ENCODE peak calls at places on chromosomes 12 and 14, in nine cellular contexts. One of them, this sample, is unnamed.
A peak's percentile ranks its signal among the peaks of the same experiment; 100 is the strongest.

GRCh38 chr14:23154876-23155587 is 28.4 kb downstream of the SLC7A8 start:
- DNase-seq in choroid plexus epithelial cell: peak; percentile 84
- DNase-seq in HCT116: no peak
- DNase-seq in lower leg skin: peak; percentile 90
- DNase-seq in transverse colon: peak; percentile 61
- DNase-seq in retinal pigment epithelial cell: peak; percentile 91
- DNase-seq in IMR-90: peak; percentile 89
- DNase-seq in RWPE1: peak; percentile 76
- DNase-seq in heart left ventricle: peak; percentile 77
- DNase-seq in this sample: no peak

GRCh38 chr14:92645841-92646478 is 102.5 kb downstream of the LGMN start:
- DNase-seq in choroid plexus epithelial cell: peak; percentile 80
- DNase-seq in HCT116: no peak
- DNase-seq in lower leg skin: no peak
- DNase-seq in transverse colon: no peak
- DNase-seq in retinal pigment epithelial cell: no peak
- DNase-seq in IMR-90: peak; percentile 92
- DNase-seq in RWPE1: no peak
- DNase-seq in heart left ventricle: no peak
- DNase-seq in this sample: no peak

GRCh38 chr12:94697631-94698030 is 47.3 kb upstream of the TMCC3 start:
- DNase-seq in choroid plexus epithelial cell: no peak
- DNase-seq in HCT116: no peak
- DNase-seq in lower leg skin: no peak
- DNase-seq in transverse colon: no peak
- DNase-seq in retinal pigment epithelial cell: no peak
- DNase-seq in IMR-90: no peak
- DNase-seq in RWPE1: no peak
- DNase-seq in heart left ventricle: no peak
- DNase-seq in this sample: no peak

GRCh38 chr12:20808521-20808920 is 2.0 kb upstream of the SLCO1B3 start:
- DNase-seq in choroid plexus epithelial cell: no peak
- DNase-seq in HCT116: no peak
- DNase-seq in lower leg skin: no peak
- DNase-seq in transverse colon: no peak
- DNase-seq in retinal pigment epithelial cell: no peak
- DNase-seq in IMR-90: no peak
- DNase-seq in RWPE1: no peak
- DNase-seq in heart left ventricle: no peak
- DNase-seq in this sample: no peak

GRCh38 chr12:77760271-77761025 is 70.2 kb upstream of the NAV3 start:
- DNase-seq in choroid plexus epithelial cell: no peak
- DNase-seq in HCT116: no peak
- DNase-seq in lower leg skin: no peak
- DNase-seq in transverse colon: no peak
- DNase-seq in retinal pigment epithelial cell: no peak
- DNase-seq in IMR-90: no peak
- DNase-seq in RWPE1: no peak
- DNase-seq in heart left ventricle: no peak
- DNase-seq in this sample: no peak

GRCh38 chr14:94770815-94771190 is 890 bp upstream of the GSC start:
- DNase-seq in choroid plexus epithelial cell: no peak
- DNase-seq in HCT116: no peak
- DNase-seq in lower leg skin: no peak
- DNase-seq in transverse colon: no peak
- DNase-seq in retinal pigment epithelial cell: no peak
- DNase-seq in IMR-90: no peak
- DNase-seq in RWPE1: no peak
- DNase-seq in heart left ventricle: no peak
- DNase-seq in this sample: no peak

GRCh38 chr14:96011131-96011530 is 28.0 kb upstream of the C14orf132 start:
- DNase-seq in choroid plexus epithelial cell: no peak
- DNase-seq in HCT116: no peak
- DNase-seq in lower leg skin: no peak
- DNase-seq in transverse colon: no peak
- DNase-seq in retinal pigment epithelial cell: no peak
- DNase-seq in IMR-90: no peak
- DNase-seq in RWPE1: no peak
- DNase-seq in heart left ventricle: no peak
- DNase-seq in this sample: no peak

GRCh38 chr14:89680156-89680555 is 263.1 kb upstream of the FOXN3 start:
- DNase-seq in choroid plexus epithelial cell: no peak
- DNase-seq in HCT116: no peak
- DNase-seq in lower leg skin: no peak
- DNase-seq in transverse colon: no peak
- DNase-seq in retinal pigment epithelial cell: no peak
- DNase-seq in IMR-90: no peak
- DNase-seq in RWPE1: no peak
- DNase-seq in heart left ventricle: no peak
- DNase-seq in this sample: no peak

GRCh38 chr14:38987781-38988180 is 115.3 kb downstream of the SEC23A start:
- DNase-seq in choroid plexus epithelial cell: no peak
- DNase-seq in HCT116: no peak
- DNase-seq in lower leg skin: no peak
- DNase-seq in transverse colon: no peak
- DNase-seq in retinal pigment epithelial cell: no peak
- DNase-seq in IMR-90: no peak
- DNase-seq in RWPE1: no peak
- DNase-seq in heart left ventricle: no peak
- DNase-seq in this sample: no peak

GRCh38 chr12:6360578-6361490 is 14.5 kb downstream of the SCNN1A start:
- DNase-seq in choroid plexus epithelial cell: no peak
- DNase-seq in HCT116: no peak
- DNase-seq in lower leg skin: no peak
- DNase-seq in transverse colon: no peak
- DNase-seq in retinal pigment epithelial cell: no peak
- DNase-seq in IMR-90: no peak
- DNase-seq in RWPE1: no peak
- DNase-seq in heart left ventricle: no peak
- DNase-seq in this sample: no peak

GRCh38 chr12:92927055-92927435 is 2.0 kb downstream of the EEA1 start:
- DNase-seq in choroid plexus epithelial cell: peak; percentile 43
- DNase-seq in HCT116: no peak
- DNase-seq in lower leg skin: peak; percentile 58
- DNase-seq in transverse colon: no peak
- DNase-seq in retinal pigment epithelial cell: no peak
- DNase-seq in IMR-90: peak; percentile 28
- DNase-seq in RWPE1: no peak
- DNase-seq in heart left ventricle: peak; percentile 30
- DNase-seq in this sample: no peak

GRCh38 chr12:47766496-47767196 is 6.4 kb upstream of the SLC48A1 start:
- DNase-seq in choroid plexus epithelial cell: no peak
- DNase-seq in HCT116: no peak
- DNase-seq in lower leg skin: no peak
- DNase-seq in transverse colon: no peak
- DNase-seq in retinal pigment epithelial cell: no peak
- DNase-seq in IMR-90: no peak
- DNase-seq in RWPE1: no peak
- DNase-seq in heart left ventricle: no peak
- DNase-seq in this sample: no peak

GRCh38 chr12:19517583-19517982 is 78.3 kb downstream of the AEBP2 start:
- DNase-seq in choroid plexus epithelial cell: peak; percentile 17
- DNase-seq in HCT116: no peak
- DNase-seq in lower leg skin: no peak
- DNase-seq in transverse colon: no peak
- DNase-seq in retinal pigment epithelial cell: no peak
- DNase-seq in IMR-90: peak; percentile 43
- DNase-seq in RWPE1: no peak
- DNase-seq in heart left ventricle: no peak
- DNase-seq in this sample: no peak

GRCh38 chr14:92759300-92759678 is 10.9 kb upstream of the LGMN start:
- DNase-seq in choroid plexus epithelial cell: peak; percentile 40
- DNase-seq in HCT116: no peak
- DNase-seq in lower leg skin: no peak
- DNase-seq in transverse colon: peak; percentile 18
- DNase-seq in retinal pigment epithelial cell: no peak
- DNase-seq in IMR-90: peak; percentile 49
- DNase-seq in RWPE1: peak; percentile 14
- DNase-seq in heart left ventricle: no peak
- DNase-seq in this sample: no peak

GRCh38 chr14:104749111-104749649 is 3.8 kb upstream of the SIVA1 start:
- DNase-seq in choroid plexus epithelial cell: peak; percentile 66
- DNase-seq in HCT116: no peak
- DNase-seq in lower leg skin: no peak
- DNase-seq in transverse colon: peak; percentile 68
- DNase-seq in retinal pigment epithelial cell: no peak
- DNase-seq in IMR-90: peak; percentile 58
- DNase-seq in RWPE1: peak; percentile 55
- DNase-seq in heart left ventricle: no peak
- DNase-seq in this sample: no peak

GRCh38 chr12:7628401-7628961 is 37.2 kb downstream of the APOBEC1 start:
- DNase-seq in choroid plexus epithelial cell: no peak
- DNase-seq in HCT116: no peak
- DNase-seq in lower leg skin: no peak
- DNase-seq in transverse colon: no peak
- DNase-seq in retinal pigment epithelial cell: no peak
- DNase-seq in IMR-90: no peak
- DNase-seq in RWPE1: no peak
- DNase-seq in heart left ventricle: no peak
- DNase-seq in this sample: no peak

DNA sequence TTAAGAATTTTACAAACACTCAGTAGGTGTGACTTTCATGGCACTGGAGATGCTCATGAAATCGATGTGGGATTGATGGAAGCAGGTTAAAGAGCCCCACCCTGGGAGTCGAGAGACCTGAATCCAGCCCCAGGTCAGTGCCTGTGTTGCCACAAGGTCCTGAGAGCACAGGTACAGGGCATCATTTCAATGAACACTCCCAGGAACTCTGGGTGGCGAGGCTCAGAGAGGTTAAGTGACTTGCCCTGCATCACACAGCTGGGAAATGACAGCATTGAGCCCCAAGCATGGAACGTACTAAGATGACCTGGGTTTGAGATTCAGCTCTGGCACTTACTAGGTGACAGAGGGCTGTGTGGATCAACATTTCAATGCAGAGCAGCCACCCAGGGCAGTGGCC is 98.2 kb downstream of the CMKLR1 start:
- DNase-seq in choroid plexus epithelial cell: no peak
- DNase-seq in HCT116: no peak
- DNase-seq in lower leg skin: no peak
- DNase-seq in transverse colon: no peak
- DNase-seq in retinal pigment epithelial cell: no peak
- DNase-seq in IMR-90: no peak
- DNase-seq in RWPE1: no peak
- DNase-seq in heart left ventricle: no peak
- DNase-seq in this sample: no peak
- TF ChIP-seq CTCF in choroid plexus epithelial cell: no peak
- TF ChIP-seq CTCF in HCT116: no peak
- TF ChIP-seq CTCF in lower leg skin: no peak
- TF ChIP-seq CTCF in transverse colon: no peak
- TF ChIP-seq CTCF in retinal pigment epithelial cell: no peak
- TF ChIP-seq CTCF in IMR-90: no peak
- TF ChIP-seq CTCF in RWPE1: no peak
- TF ChIP-seq CTCF in heart left ventricle: no peak
- TF ChIP-seq CTCF in this sample: no peak

GRCh38 chr14:71314717-71315116 is 407.5 kb downstream of the PCNX1 start:
- DNase-seq in choroid plexus epithelial cell: no peak
- DNase-seq in HCT116: no peak
- DNase-seq in lower leg skin: no peak
- DNase-seq in transverse colon: no peak
- DNase-seq in retinal pigment epithelial cell: no peak
- DNase-seq in IMR-90: no peak
- DNase-seq in RWPE1: no peak
- DNase-seq in heart left ventricle: no peak
- DNase-seq in this sample: no peak
- TF ChIP-seq CTCF in choroid plexus epithelial cell: no peak
- TF ChIP-seq CTCF in HCT116: no peak
- TF ChIP-seq CTCF in lower leg skin: no peak
- TF ChIP-seq CTCF in transverse colon: no peak
- TF ChIP-seq CTCF in retinal pigment epithelial cell: no peak
- TF ChIP-seq CTCF in IMR-90: no peak
- TF ChIP-seq CTCF in RWPE1: no peak
- TF ChIP-seq CTCF in heart left ventricle: no peak
- TF ChIP-seq CTCF in this sample: peak; percentile 19

DNA sequence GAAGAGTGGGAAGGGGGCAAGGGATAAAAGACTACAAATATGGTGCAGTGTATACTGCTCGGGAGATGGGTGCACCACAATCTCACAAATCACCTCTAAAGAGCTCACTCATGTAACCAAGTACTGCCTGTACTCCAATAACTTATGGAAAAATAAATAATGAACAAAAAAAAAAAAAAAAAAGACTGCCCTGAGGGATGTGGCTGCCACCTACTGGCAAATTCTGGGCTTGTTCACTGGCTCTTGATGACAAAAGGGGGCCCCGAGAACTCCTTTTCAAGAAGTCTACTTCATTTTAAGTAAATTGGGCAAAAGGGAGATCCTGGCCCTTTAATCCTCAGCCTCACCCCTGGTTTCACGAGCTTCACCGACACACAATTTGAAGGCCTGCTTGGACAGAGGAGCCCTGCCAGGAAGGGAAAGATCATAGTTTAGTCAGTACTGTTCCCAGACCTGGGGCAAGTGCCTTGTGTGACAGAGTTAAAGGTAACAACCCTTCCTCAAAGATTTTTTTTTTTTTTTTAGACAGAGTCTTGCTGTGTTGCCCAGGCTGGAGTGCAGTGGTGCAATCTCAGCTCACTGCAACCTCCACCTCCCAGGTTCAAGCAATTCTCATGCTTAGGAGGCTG is 26.1 kb upstream of the STAC3 start:
- DNase-seq in choroid plexus epithelial cell: peak; percentile 60
- DNase-seq in HCT116: peak; percentile 18
- DNase-seq in lower leg skin: no peak
- DNase-seq in transverse colon: no peak
- DNase-seq in retinal pigment epithelial cell: no peak
- DNase-seq in IMR-90: peak; percentile 49
- DNase-seq in RWPE1: no peak
- DNase-seq in heart left ventricle: no peak
- DNase-seq in this sample: no peak
- TF ChIP-seq CTCF in choroid plexus epithelial cell: peak; percentile 70
- TF ChIP-seq CTCF in HCT116: peak; percentile 50
- TF ChIP-seq CTCF in lower leg skin: no peak
- TF ChIP-seq CTCF in transverse colon: peak; percentile 27
- TF ChIP-seq CTCF in retinal pigment epithelial cell: peak; percentile 62
- TF ChIP-seq CTCF in IMR-90: peak; percentile 60
- TF ChIP-seq CTCF in RWPE1: no peak
- TF ChIP-seq CTCF in heart left ventricle: peak; percentile 23
- TF ChIP-seq CTCF in this sample: peak; percentile 49

DNA sequence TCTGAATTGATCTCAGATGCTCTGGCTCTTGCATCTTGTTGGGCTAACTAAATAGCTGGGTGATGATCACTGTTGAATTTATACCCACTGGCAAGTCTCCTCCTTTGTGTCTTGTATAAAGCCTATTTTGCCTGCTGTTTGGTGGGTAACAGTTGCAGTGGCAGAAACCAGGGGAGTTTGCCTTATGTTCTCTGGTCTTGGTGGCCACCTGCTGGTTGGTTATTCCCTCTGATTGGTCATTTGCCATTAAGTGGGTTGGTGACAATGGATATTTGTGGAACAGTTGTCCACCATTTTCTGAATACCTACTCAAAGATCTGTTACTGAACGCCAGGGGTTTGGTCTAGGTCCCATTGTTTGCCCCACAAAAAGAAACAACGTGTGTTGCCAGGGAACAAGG is 52.1 kb downstream of the AVPR1A start:
- DNase-seq in choroid plexus epithelial cell: peak; percentile 9
- DNase-seq in HCT116: no peak
- DNase-seq in lower leg skin: no peak
- DNase-seq in transverse colon: no peak
- DNase-seq in retinal pigment epithelial cell: no peak
- DNase-seq in IMR-90: no peak
- DNase-seq in RWPE1: no peak
- DNase-seq in heart left ventricle: no peak
- DNase-seq in this sample: no peak
- TF ChIP-seq CTCF in choroid plexus epithelial cell: peak; percentile 32
- TF ChIP-seq CTCF in HCT116: no peak
- TF ChIP-seq CTCF in lower leg skin: no peak
- TF ChIP-seq CTCF in transverse colon: no peak
- TF ChIP-seq CTCF in retinal pigment epithelial cell: peak; percentile 28
- TF ChIP-seq CTCF in IMR-90: no peak
- TF ChIP-seq CTCF in RWPE1: no peak
- TF ChIP-seq CTCF in heart left ventricle: no peak
- TF ChIP-seq CTCF in this sample: peak; percentile 20

GRCh38 chr12:53761306-53761705 is 9.5 kb upstream of the CISTR start:
- DNase-seq in choroid plexus epithelial cell: no peak
- DNase-seq in HCT116: no peak
- DNase-seq in lower leg skin: no peak
- DNase-seq in transverse colon: no peak
- DNase-seq in retinal pigment epithelial cell: no peak
- DNase-seq in IMR-90: no peak
- DNase-seq in RWPE1: no peak
- DNase-seq in heart left ventricle: no peak
- DNase-seq in this sample: no peak
- TF ChIP-seq CTCF in choroid plexus epithelial cell: no peak
- TF ChIP-seq CTCF in HCT116: no peak
- TF ChIP-seq CTCF in lower leg skin: no peak
- TF ChIP-seq CTCF in transverse colon: no peak
- TF ChIP-seq CTCF in retinal pigment epithelial cell: no peak
- TF ChIP-seq CTCF in IMR-90: no peak
- TF ChIP-seq CTCF in RWPE1: no peak
- TF ChIP-seq CTCF in heart left ventricle: no peak
- TF ChIP-seq CTCF in this sample: no peak

This sample was measured in GM06990.